ENCODE peak calls at places on chromosomes 13 and 19, in seven cellular contexts. G, L, I, U, J, X and T are unnamed samples.

GRCh38 chr19:1453525-1454371 is 3.8 kb downstream of the APC2 start:
- DNase-seq in I (no peak), J (no peak), X (no peak), G (peak; percentile 70), U (no peak), L (peak; percentile 55), T (no peak)

GRCh38 chr13:33644607-33645543 is 173.1 kb upstream of the RFC3 start:
- DNase-seq in G (no peak), J (peak; percentile 48), X (no peak), U (no peak), I (no peak), L (no peak), T (no peak)

GRCh38 chr19:55857149-55857548 is 20.8 kb downstream of the NLRP4 start:
- DNase-seq in X (no peak), G (no peak), J (no peak), I (no peak), L (no peak), U (no peak), T (no peak)

GRCh38 chr13:39600766-39601165 is 2.2 kb downstream of the LHFPL6 start:
- DNase-seq in L (peak; percentile 12), J (peak; percentile 12), I (no peak), G (no peak), X (no peak), U (peak; percentile 24), T (no peak)

GRCh38 chr13:98868932-98869331 is 108.9 kb downstream of the DOCK9 start:
- DNase-seq in J (no peak), U (no peak), X (no peak), G (no peak), I (no peak), L (no peak), T (no peak)

GRCh38 chr19:18484992-18485391 is 36.9 kb downstream of the ELL start:
- DNase-seq in X (no peak), G (no peak), I (no peak), U (no peak), L (no peak), J (no peak), T (no peak)

GRCh38 chr13:20566424-20566916 is 487 bp upstream of the IFT88 start:
- DNase-seq in U (peak; percentile 58), G (no peak), J (no peak), X (no peak), I (peak; percentile 75), L (no peak), T (peak; percentile 62)

GRCh38 chr13:44857736-44858135 is 131.5 kb downstream of the NUFIP1 start:
- DNase-seq in U (no peak), G (no peak), I (no peak), J (no peak), X (no peak), L (no peak), T (no peak)

GRCh38 chr13:50989476-50989875 is 79.9 kb downstream of the RNASEH2B start:
- DNase-seq in U (no peak), X (peak; percentile 55), I (no peak), L (peak; percentile 11), J (peak; percentile 42), G (no peak), T (no peak)

GRCh38 chr13:30998548-30999140 is 66.2 kb downstream of the TEX26 start:
- DNase-seq in X (peak; percentile 47), U (peak; percentile 46), G (no peak), I (no peak), L (no peak), J (peak; percentile 25), T (no peak)

GRCh38 chr19:29162694-29163093 is 50.3 kb downstream of the UQCRFS1 start:
- DNase-seq in G (no peak), I (no peak), X (no peak), L (no peak), U (no peak), J (no peak), T (no peak)

GRCh38 chr19:45939792-45940514 is 25.4 kb upstream of the NANOS2 start:
- DNase-seq in G (no peak), X (no peak), J (no peak), I (no peak), L (no peak), U (no peak), T (no peak)

GRCh38 chr19:42281175-42282035 is 12.4 kb downstream of the CIC start:
- DNase-seq in L (no peak), I (peak; percentile 47), U (no peak), G (no peak), X (peak; percentile 77), J (peak; percentile 61), T (peak; percentile 56)

GRCh38 chr13:34246511-34246910 is 428.6 kb downstream of the RFC3 start:
- DNase-seq in I (no peak), L (no peak), X (no peak), G (no peak), J (peak; percentile 34), U (peak; percentile 11), T (peak; percentile 37)

GRCh38 chr19:51511353-51511752 is 9.8 kb upstream of the SIGLEC12 start:
- DNase-seq in L (no peak), G (no peak), X (no peak), U (no peak), J (no peak), I (no peak), T (no peak)

GRCh38 chr19:34136127-34136526 is 36.2 kb upstream of the LSM14A start:
- DNase-seq in X (no peak), G (no peak), U (no peak), I (no peak), J (no peak), L (no peak), T (no peak)

GRCh38 chr13:112331675-112332074 is 44.5 kb upstream of the SPACA7 start:
- DNase-seq in X (no peak), L (no peak), G (no peak), U (no peak), J (no peak), I (no peak), T (no peak)

GRCh38 chr19:29535432-29535831 is 9.6 kb downstream of the VSTM2B start:
- DNase-seq in U (no peak), L (peak; percentile 28), G (no peak), I (no peak), X (no peak), J (no peak), T (no peak)

GRCh38 chr13:24271611-24272451 is 37.5 kb upstream of the C1QTNF9 start:
- DNase-seq in X (peak; percentile 93), J (peak; percentile 81), L (no peak), G (peak; percentile 88), U (peak; percentile 78), I (peak; percentile 72), T (peak; percentile 8)

GRCh38 chr19:30556230-30556711 is 184.1 kb downstream of the ZNF536 start:
- DNase-seq in G (no peak), L (no peak), J (no peak), U (no peak), X (no peak), I (no peak), T (no peak)

GRCh38 chr13:24982333-24982999 is 113.5 kb upstream of the PABPC3 start:
- DNase-seq in U (no peak), G (no peak), J (no peak), L (no peak), X (no peak), I (peak; percentile 56), T (no peak)

GRCh38 chr19:35995655-35995993 is 636 bp downstream of the SDHAF1 start:
- DNase-seq in U (no peak), X (peak; percentile 71), I (peak; percentile 58), L (peak; percentile 49), G (peak; percentile 86), J (peak; percentile 33), T (peak; percentile 51)
- TF ChIP-seq CTCF in U (no peak), X (no peak), I (no peak), L (no peak), G (no peak), J (no peak), T (no peak)

GRCh38 chr13:65990684-65991083 is 1239.5 kb downstream of the PCDH9 start:
- DNase-seq in X (no peak), I (no peak), G (no peak), L (no peak), U (no peak), J (no peak), T (no peak)

DNA sequence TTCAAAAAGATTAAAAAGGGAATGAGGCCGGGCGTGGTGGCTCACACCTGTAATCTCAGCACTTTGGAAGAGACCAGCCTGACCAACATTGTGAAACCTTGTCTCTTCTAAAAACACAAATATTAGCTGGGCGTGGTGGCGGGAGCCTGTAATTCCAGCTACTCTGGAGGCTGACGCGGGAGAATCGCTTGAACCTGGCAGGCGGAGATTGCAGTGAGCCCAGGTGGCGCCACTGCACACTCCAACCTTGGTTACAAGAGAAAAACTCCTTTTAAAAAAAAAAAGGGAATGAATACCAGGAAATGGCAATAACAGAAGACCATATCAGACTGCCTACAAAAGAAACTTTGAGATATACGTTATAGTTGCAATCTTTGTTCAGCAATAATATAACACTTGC is 1244.5 kb downstream of the PCDH9 start:
- DNase-seq in J (no peak), G (no peak), I (no peak), U (no peak), L (peak; percentile 15), X (no peak), T (no peak)
- TF ChIP-seq CTCF in J (no peak), G (no peak), I (no peak), U (peak; percentile 21), L (no peak), X (no peak), T (no peak)

GRCh38 chr13:93002071-93002470 is 224.5 kb upstream of the GPC6 start:
- DNase-seq in X (no peak), I (no peak), U (no peak), L (no peak), G (no peak), J (no peak), T (no peak)

GRCh38 chr13:93007928-93008327 is 218.7 kb upstream of the GPC6 start:
- DNase-seq in J (no peak), G (no peak), I (no peak), L (no peak), X (no peak), U (no peak), T (no peak)

GRCh38 chr13:93003531-93003930 is 223.1 kb upstream of the GPC6 start:
- DNase-seq in G (no peak), I (no peak), U (no peak), J (no peak), L (no peak), X (no peak), T (no peak)

GRCh38 chr13:93004919-93005318 is 221.7 kb upstream of the GPC6 start:
- DNase-seq in L (no peak), I (no peak), J (peak; percentile 26), G (no peak), U (peak; percentile 4), X (no peak), T (no peak)
- TF ChIP-seq CTCF in L (no peak), I (no peak), J (peak; percentile 16), G (no peak), U (peak; percentile 44), X (no peak), T (no peak)

DNA sequence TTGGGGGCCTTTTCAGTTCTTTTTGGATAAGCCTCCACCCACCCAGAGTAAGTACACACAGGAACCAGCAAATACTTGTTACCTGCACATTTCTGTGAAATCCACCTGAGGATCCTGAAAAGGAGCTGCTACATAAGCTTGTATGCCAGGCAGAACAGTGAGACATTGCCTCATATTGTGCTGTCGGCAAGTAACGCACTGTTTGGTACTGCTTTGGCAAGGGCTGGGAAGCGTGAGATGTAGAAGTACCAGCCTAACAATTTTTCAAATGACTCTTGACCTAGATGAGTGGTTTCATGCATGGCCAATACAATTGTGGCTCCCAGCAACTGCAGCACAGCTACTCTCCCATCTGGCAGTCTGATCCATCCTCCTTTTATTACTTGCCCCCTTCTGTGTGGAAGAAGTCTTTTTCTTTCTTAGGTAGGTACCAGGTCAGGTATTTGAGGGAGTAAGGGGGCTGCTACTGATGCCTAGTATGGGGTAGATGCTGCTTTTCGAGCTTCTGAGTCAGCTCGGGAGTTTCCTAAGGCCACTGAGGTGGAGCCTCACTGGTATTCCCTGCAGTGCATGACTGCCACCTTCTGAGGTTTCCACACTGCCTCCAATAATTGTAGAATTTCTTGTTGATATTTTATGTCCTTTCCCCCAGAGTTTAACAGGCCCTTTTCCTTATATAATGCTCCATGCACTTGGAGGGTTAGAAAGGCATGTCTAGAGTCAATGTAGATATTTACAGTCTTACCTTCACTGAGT is 52.2 kb downstream of the ZNF737 start:
- DNase-seq in G (no peak), I (no peak), J (no peak), L (no peak), U (no peak), X (no peak), T (no peak)
- TF ChIP-seq CTCF in G (no peak), I (no peak), J (no peak), L (no peak), U (no peak), X (no peak), T (no peak)